ENCODE peak calls at places on chromosomes 11 and 22, in ten cellular contexts. C is fibroblast of mammary gland, S is uterus, B is breast epithelium, A is epithelial cell of esophagus, E is MM.1S, M is dorsolateral prefrontal cortex, H is GM23338, P is left ventricle myocardium inferior, Q is astrocyte. W is an unnamed sample.

GRCh38 chr11:62805991-62806441 is 776 bp upstream of the NXF1 start:
- DNase-seq in P (no peak), M (no peak), E (peak), S (no peak), H (peak), Q (peak), A (peak), B (no peak), C (no peak), W (no peak)

GRCh38 chr11:3949132-3949531 is 93.7 kb downstream of the STIM1 start:
- DNase-seq in A (no peak), B (no peak), E (peak), Q (no peak), P (no peak), H (no peak), C (no peak), M (no peak), S (no peak), W (no peak)

GRCh38 chr22:29520851-29521250 is 32.7 kb downstream of the THOC5 start:
- DNase-seq in P (no peak), H (no peak), C (peak), Q (peak), B (no peak), M (no peak), E (no peak), S (no peak), A (peak), W (peak)

GRCh38 chr11:117825538-117826359 is 1.2 kb upstream of the FXYD2 start:
- DNase-seq in A (no peak), P (no peak), Q (no peak), H (no peak), S (peak), C (no peak), M (no peak), E (no peak), B (no peak), W (no peak)

GRCh38 chr22:31192513-31192912 is 19.6 kb upstream of the LIMK2 start:
- DNase-seq in H (no peak), E (no peak), S (no peak), Q (no peak), C (peak), M (no peak), B (no peak), P (no peak), A (peak), W (peak)

GRCh38 chr11:72821920-72822799 is 7.9 kb downstream of the ATG16L2 start:
- DNase-seq in H (peak), A (peak), C (peak), E (peak), P (peak), Q (peak), B (peak), S (peak), M (peak), W (no peak)

GRCh38 chr11:250740-251299 is 14.0 kb downstream of the PSMD13 start:
- DNase-seq in A (peak), Q (no peak), B (no peak), P (peak), H (peak), S (no peak), E (peak), M (no peak), C (peak), W (no peak)

GRCh38 chr11:76799061-76799804 is 16.1 kb downstream of the TSKU start:
- DNase-seq in B (peak), H (peak), A (peak), M (peak), E (peak), S (peak), C (peak), Q (peak), P (peak), W (no peak)

GRCh38 chr11:46617451-46618314 is at the start of gene ATG13:
- DNase-seq in P (peak), M (peak), S (peak), H (peak), B (peak), Q (peak), E (peak), A (peak), C (peak), W (peak)

GRCh38 chr11:45174963-45175362 is 28.5 kb downstream of the PRDM11 start:
- DNase-seq in Q (no peak), P (no peak), C (no peak), B (no peak), E (no peak), A (no peak), H (no peak), M (no peak), S (no peak), W (no peak)

GRCh38 chr11:33723238-33723881 is 12.9 kb downstream of the CD59 start:
- DNase-seq in H (no peak), Q (peak), P (no peak), C (peak), E (no peak), A (peak), M (no peak), B (no peak), S (no peak), W (peak)

GRCh38 chr22:39175127-39176066 is 22.9 kb upstream of the CBX7 start:
- DNase-seq in E (no peak), C (no peak), Q (no peak), B (no peak), M (no peak), A (no peak), P (no peak), S (peak), H (peak), W (no peak)

GRCh38 chr11:27317751-27318150 is 45.3 kb downstream of the CCDC34 start:
- DNase-seq in C (peak), M (no peak), B (no peak), Q (peak), H (no peak), E (no peak), A (peak), S (no peak), P (no peak), W (no peak)

GRCh38 chr11:124753207-124753606 is 1.2 kb upstream of the VSIG2 start:
- DNase-seq in M (no peak), S (no peak), Q (no peak), B (no peak), E (no peak), A (no peak), H (no peak), P (no peak), C (no peak), W (no peak)

GRCh38 chr11:78651136-78651775 is 76.6 kb upstream of the NARS2 start:
- DNase-seq in P (no peak), Q (no peak), S (no peak), C (no peak), E (no peak), A (no peak), M (no peak), H (peak), B (no peak), W (no peak)

GRCh38 chr11:225734-226453 is 10.2 kb downstream of the SIRT3 start:
- DNase-seq in B (peak), C (peak), H (no peak), A (peak), E (no peak), P (no peak), Q (peak), M (no peak), S (no peak), W (no peak)

GRCh38 chr22:20448630-20449029 is 11.0 kb upstream of the SCARF2 start:
- DNase-seq in B (no peak), H (no peak), P (no peak), Q (no peak), C (no peak), E (no peak), M (no peak), A (no peak), S (no peak), W (no peak)

GRCh38 chr22:19716041-19716828 is 1.9 kb downstream of the SEPTIN5 start:
- DNase-seq in C (no peak), Q (no peak), S (no peak), B (no peak), H (no peak), A (no peak), E (no peak), P (peak), M (no peak), W (no peak)

GRCh38 chr11:121522043-121522941 is 69.5 kb upstream of the SORL1-AS1 start:
- DNase-seq in Q (no peak), H (no peak), P (no peak), E (no peak), M (no peak), C (no peak), A (peak), S (no peak), B (no peak), W (no peak)

GRCh38 chr11:120317689-120318195 is 7.4 kb upstream of the TLCD5 start:
- DNase-seq in P (no peak), A (no peak), B (no peak), H (no peak), E (no peak), S (no peak), Q (no peak), M (no peak), C (no peak), W (no peak)

GRCh38 chr22:50260434-50260800 is 1.1 kb downstream of the MAPK12 start:
- DNase-seq in E (no peak), P (no peak), C (peak), S (no peak), A (no peak), Q (no peak), B (no peak), M (no peak), H (no peak), W (no peak)

GRCh38 chr11:82494988-82495432 is 238.7 kb downstream of the FAM181B start:
- DNase-seq in H (peak), A (peak), M (no peak), B (no peak), E (peak), C (peak), P (no peak), Q (no peak), S (no peak), W (no peak)

GRCh38 chr11:11391796-11392195 is 38.7 kb upstream of the CSNK2A3 start:
- DNase-seq in E (no peak), B (no peak), P (no peak), M (no peak), C (peak), H (no peak), A (peak), Q (peak), S (peak), W (no peak)

GRCh38 chr11:134252539-134253188 is 488 bp downstream of the THYN1 start:
- DNase-seq in E (no peak), P (no peak), S (peak), M (peak), A (peak), H (peak), C (peak), Q (no peak), B (no peak), W (no peak)

GRCh38 chr11:119205080-119205479 is 1.1 kb upstream of the CBL start:
- DNase-seq in H (peak), E (no peak), S (no peak), A (no peak), M (no peak), P (peak), B (peak), Q (no peak), C (no peak), W (no peak)

GRCh38 chr11:108947654-108948570 is 283.0 kb downstream of the DDX10 start:
- DNase-seq in C (peak), B (no peak), M (no peak), P (no peak), A (peak), E (no peak), S (no peak), Q (peak), H (no peak), W (no peak)

GRCh38 chr11:131463609-131464008 is 93.2 kb downstream of the NTM start:
- DNase-seq in A (no peak), Q (no peak), S (no peak), B (no peak), M (peak), C (no peak), E (no peak), H (no peak), P (no peak), W (no peak)

GRCh38 chr22:40487663-40488249 is 117.4 kb downstream of the SGSM3 start:
- DNase-seq in S (no peak), B (no peak), Q (no peak), P (no peak), H (peak), M (no peak), E (peak), C (peak), A (peak), W (no peak)

GRCh38 chr11:32090774-32091370 is at the start of gene RCN1:
- DNase-seq in Q (peak), C (peak), M (peak), B (peak), A (peak), S (peak), H (peak), E (peak), P (peak), W (no peak)

GRCh38 chr11:99020324-99021225 is at the start of gene CNTN5:
- DNase-seq in C (peak), S (peak), B (no peak), P (peak), M (peak), H (peak), A (peak), E (peak), Q (no peak), W (no peak)

GRCh38 chr11:65095427-65095826 is 587 bp upstream of the VPS51 start:
- DNase-seq in S (peak), E (no peak), B (no peak), H (no peak), M (no peak), C (no peak), Q (no peak), P (no peak), A (no peak), W (no peak)
- TF ChIP-seq CTCF in S (no peak), E (no peak), B (no peak), H (no peak), M (no peak), C (no peak), Q (no peak), P (no peak), A (no peak), W (no peak)

DNA sequence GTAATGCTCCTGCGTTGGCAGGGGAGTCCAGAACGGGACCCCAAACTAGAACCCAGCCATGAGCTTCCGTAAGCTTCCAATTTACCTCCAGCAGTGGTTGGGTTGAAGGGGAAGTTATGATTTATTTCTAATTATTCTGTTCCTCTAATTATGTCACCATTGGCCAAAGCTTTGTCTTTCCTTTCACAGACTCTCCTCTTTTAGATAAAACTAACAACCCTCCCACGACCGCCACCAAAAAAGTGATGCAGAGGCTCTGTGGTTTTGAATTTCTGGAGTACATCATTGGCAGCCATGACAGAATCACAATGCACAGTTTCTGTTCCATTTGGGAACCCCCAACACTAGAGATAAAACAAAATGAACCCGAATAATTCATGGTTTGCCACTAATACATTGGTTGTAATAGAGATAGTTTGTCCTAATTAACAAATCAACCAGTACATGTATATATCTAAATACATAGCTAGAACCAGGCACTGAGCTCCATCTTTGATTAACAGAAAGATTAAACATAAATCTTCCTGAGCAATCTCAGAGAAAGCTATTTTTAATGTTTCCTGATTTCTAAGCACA is 64.3 kb downstream of the ETS1 start:
- DNase-seq in B (no peak), S (no peak), A (no peak), Q (no peak), P (no peak), H (no peak), C (no peak), M (no peak), E (peak), W (no peak)
- H3K4me3 ChIP-seq in B (peak), S (peak), A (peak), Q (peak), P (peak), H (peak), C (peak), M (peak), E (peak), W (peak)

GRCh38 chr22:22779213-22779612 is 108.4 kb upstream of the IGLL5 start:
- DNase-seq in B (no peak), E (no peak), P (no peak), Q (no peak), H (no peak), S (no peak), C (no peak), A (no peak), M (no peak), W (no peak)

GRCh38 chr22:22773979-22774738 is 113.5 kb upstream of the IGLL5 start:
- DNase-seq in E (no peak), P (no peak), Q (no peak), B (no peak), H (no peak), A (no peak), C (no peak), S (no peak), M (no peak), W (no peak)

GRCh38 chr22:22773427-22773826 is 114.2 kb upstream of the IGLL5 start:
- DNase-seq in Q (no peak), S (no peak), B (no peak), C (no peak), P (no peak), A (no peak), H (no peak), M (no peak), E (no peak), W (no peak)

GRCh38 chr22:22772883-22773282 is 114.7 kb upstream of the IGLL5 start:
- DNase-seq in A (no peak), P (no peak), E (no peak), H (no peak), Q (no peak), M (no peak), S (no peak), B (no peak), C (no peak), W (no peak)

GRCh38 chr22:22776121-22776520 is 111.5 kb upstream of the IGLL5 start:
- DNase-seq in P (no peak), B (no peak), Q (no peak), A (no peak), C (no peak), M (no peak), E (no peak), S (no peak), H (no peak), W (no peak)
- TF ChIP-seq CTCF in P (no peak), B (no peak), Q (no peak), A (no peak), C (no peak), M (no peak), E (no peak), S (no peak), H (no peak), W (no peak)

DNA sequence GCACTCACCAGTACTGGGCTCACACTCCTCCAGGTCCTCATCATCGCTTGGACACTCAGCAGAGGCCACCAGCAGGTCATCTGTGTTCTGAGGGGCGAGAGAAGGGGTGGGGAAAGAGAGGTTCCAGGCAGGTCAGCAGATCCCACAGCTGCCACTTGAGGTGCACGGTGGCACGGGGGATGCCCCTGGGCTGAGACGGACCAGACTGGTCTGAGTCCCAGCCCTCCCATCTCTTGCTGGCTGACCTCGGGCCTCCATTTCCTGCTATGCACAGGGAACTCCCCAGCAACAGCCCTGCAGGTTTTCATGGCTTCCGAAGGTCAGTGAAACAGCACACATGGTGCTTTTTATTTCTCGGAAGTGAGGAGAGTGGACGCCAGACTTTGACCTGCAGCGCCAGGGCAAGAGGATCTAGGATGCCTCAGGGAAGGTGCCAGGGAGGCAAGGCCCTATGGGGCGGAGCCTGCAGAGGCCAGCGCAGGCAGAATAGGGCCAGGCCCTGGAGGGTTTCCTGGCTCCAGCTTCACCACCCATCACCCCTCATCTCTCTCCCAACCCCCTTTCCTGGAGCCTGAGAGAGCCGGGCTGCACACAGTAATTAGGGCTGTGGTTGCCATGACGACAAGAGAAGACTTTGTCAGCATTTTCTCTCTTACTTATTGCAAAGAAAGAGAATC is 29.4 kb downstream of the SLC22A12 start:
- DNase-seq in C (no peak), A (no peak), S (peak), Q (no peak), M (no peak), H (peak), P (no peak), B (no peak), E (peak), W (no peak)
- H3K4me3 ChIP-seq in C (no peak), A (no peak), S (no peak), Q (no peak), M (no peak), H (no peak), P (no peak), B (no peak), E (no peak), W (no peak)

DNA sequence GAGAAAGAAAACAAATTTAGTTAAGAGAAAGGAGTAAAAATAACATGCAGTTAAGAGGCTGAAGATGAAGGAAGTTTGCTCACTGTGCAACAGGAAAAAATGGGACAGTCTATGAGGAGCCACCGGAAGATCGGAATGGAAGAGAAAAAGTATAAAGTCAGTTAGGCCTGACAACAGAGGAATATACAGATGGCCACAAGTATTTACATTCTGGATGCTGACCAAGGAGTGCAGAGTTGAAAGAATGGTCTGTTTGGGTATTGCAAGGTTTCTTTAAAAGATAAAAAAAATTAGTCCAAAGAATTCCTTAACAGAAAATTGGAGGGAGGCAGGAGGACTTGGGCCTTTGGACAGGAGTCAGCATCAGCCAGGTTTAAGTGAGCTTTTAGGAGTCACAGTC is 37.5 kb downstream of the RBFOX2 start:
- DNase-seq in A (no peak), S (no peak), Q (peak), C (no peak), E (no peak), H (no peak), P (no peak), B (no peak), M (no peak), W (no peak)
- TF ChIP-seq CTCF in A (no peak), S (no peak), Q (no peak), C (no peak), E (no peak), H (no peak), P (no peak), B (no peak), M (no peak), W (no peak)

W was measured in AG04449.